ENCODE peak calls at places on chromosomes 11 and 22, in eight cellular contexts. V, E, M, X, G, F, Y and C are unnamed samples.

GRCh38 chr11:129440028-129440630 is 64.5 kb downstream of the BARX2 start:
- DNase-seq in V (peak), E (no peak), M (no peak), X (peak), G (no peak), F (no peak), Y (no peak), C (no peak)

GRCh38 chr22:46071451-46072029 is 78.8 kb upstream of the PPARA start:
- DNase-seq in V (no peak), E (peak), M (peak), X (peak), G (peak), F (peak), Y (peak), C (peak)

GRCh38 chr11:44747836-44748235 is 21.1 kb downstream of the TSPAN18 start:
- DNase-seq in V (no peak), E (no peak), M (no peak), X (no peak), G (no peak), F (no peak), Y (no peak), C (no peak)

GRCh38 chr11:87423161-87423560 is 385.4 kb downstream of the TMEM135 start:
- DNase-seq in V (peak), E (no peak), M (no peak), X (no peak), G (no peak), F (no peak), Y (no peak), C (no peak)

GRCh38 chr11:117678651-117679407 is 118.2 kb downstream of the DSCAML1 start:
- DNase-seq in V (no peak), E (no peak), M (no peak), X (no peak), G (no peak), F (no peak), Y (no peak), C (no peak)

GRCh38 chr11:44301856-44302231 is 8.1 kb downstream of the ALX4 start:
- DNase-seq in V (no peak), E (no peak), M (no peak), X (no peak), G (no peak), F (no peak), Y (no peak), C (no peak)

GRCh38 chr11:116853461-116854073 is 16.1 kb upstream of the APOA1 start:
- DNase-seq in V (no peak), E (no peak), M (no peak), X (no peak), G (no peak), F (peak), Y (peak), C (no peak)

GRCh38 chr11:76210920-76211851 is 4.9 kb upstream of the WNT11 start:
- DNase-seq in V (no peak), E (no peak), M (peak), X (no peak), G (peak), F (no peak), Y (no peak), C (no peak)

GRCh38 chr11:69394902-69395690 is 86.4 kb upstream of the LINC01488 start:
- DNase-seq in V (no peak), E (no peak), M (no peak), X (no peak), G (no peak), F (no peak), Y (no peak), C (no peak)